ENCODE peak calls at places on chromosomes 2 and 18, in eight cellular contexts. X is activated naive CD4-positive, alpha-beta T cell; Q is GM12892; U is brain pericyte; O is activated CD4-positive, alpha-beta T cell treated with anti-CD3 and anti-CD28 coated beads, Interleukin-2, amount 10 ng/mL, durations not matched to agents 7 days and 5 days; Y is RPMI7951; K is CD8-positive, alpha-beta memory T cell; T is NCI-H510A. A is an unnamed sample.

GRCh38 chr2:31467426-31467825 is 52.9 kb upstream of the XDH start:
- DNase-seq in U (no peak), Q (no peak), Y (no peak), O (no peak), X (no peak), K (no peak), T (no peak), A (peak)

GRCh38 chr2:161839931-161840330 is 215.7 kb downstream of the SLC4A10 start:
- DNase-seq in O (no peak), X (no peak), K (no peak), T (no peak), Y (no peak), Q (no peak), U (no peak), A (no peak)

GRCh38 chr2:202172439-202173191 is 65.8 kb downstream of the SUMO1 start:
- DNase-seq in K (no peak), T (no peak), U (no peak), Q (no peak), Y (peak), O (no peak), X (no peak), A (no peak)

GRCh38 chr2:235666240-235666781 is 172.5 kb downstream of the AGAP1 start:
- DNase-seq in Q (no peak), Y (peak), X (no peak), O (no peak), K (no peak), T (peak), U (peak), A (peak)

GRCh38 chr18:570256-570655 is 9.9 kb upstream of the CETN1 start:
- DNase-seq in U (no peak), X (no peak), Q (no peak), O (no peak), K (no peak), T (no peak), Y (no peak), A (no peak)

GRCh38 chr2:15041429-15041837 is 408.9 kb downstream of the LRATD1 start:
- DNase-seq in Q (no peak), U (no peak), X (no peak), K (no peak), T (no peak), Y (no peak), O (no peak), A (no peak)

GRCh38 chr2:1605659-1606400 is 138.5 kb downstream of the PXDN start:
- DNase-seq in T (no peak), Y (peak), K (no peak), U (no peak), Q (no peak), X (no peak), O (no peak), A (no peak)

GRCh38 chr18:37987901-37988300 is 422.3 kb upstream of the CELF4 start:
- DNase-seq in U (no peak), O (no peak), Y (no peak), X (no peak), K (no peak), Q (no peak), T (peak), A (peak)

GRCh38 chr2:24907106-24907505 is 12.9 kb downstream of the ADCY3 start:
- DNase-seq in Y (peak), O (no peak), Q (no peak), K (no peak), T (no peak), U (no peak), X (no peak), A (no peak)

GRCh38 chr2:49687873-49688272 is 533.6 kb upstream of the FSHR start:
- DNase-seq in T (no peak), O (no peak), X (no peak), K (no peak), Q (no peak), Y (no peak), U (no peak), A (no peak)

GRCh38 chr2:209074711-209075110 is 349.1 kb upstream of the MAP2 start:
- DNase-seq in Q (no peak), X (no peak), O (no peak), U (no peak), T (no peak), Y (no peak), K (no peak), A (no peak)

GRCh38 chr2:72630767-72631166 is 195.1 kb downstream of the EXOC6B start:
- DNase-seq in U (no peak), O (no peak), Y (peak), T (no peak), X (no peak), Q (no peak), K (no peak), A (no peak)

GRCh38 chr2:121881950-121882349 is 126.5 kb downstream of the TSN start:
- DNase-seq in Q (no peak), Y (no peak), K (no peak), X (no peak), U (no peak), T (no peak), O (no peak), A (no peak)

GRCh38 chr2:28463893-28464292 is 32.0 kb upstream of the PLB1 start:
- DNase-seq in Y (peak), U (no peak), T (no peak), K (no peak), X (no peak), Q (no peak), O (no peak), A (no peak)